ENCODE peak calls at places on chromosomes 4 and X, in eight cellular contexts. U is HTR-8/SVneo, E is heart left ventricle, C is mucosa of gallbladder, O is GM10248, X is GM04504, B is AG08395, W is GM13976. Q is an unnamed sample.
A peak's percentile ranks its signal among the peaks of the same experiment; 100 is the strongest.

GRCh38 chr4:86870442-86871069 is 21.4 kb upstream of the SLC10A6 start:
- DNase-seq in U (no peak), B (no peak), C (no peak), X (no peak), O (no peak), E (no peak), W (no peak), Q (no peak)

GRCh38 chr4:139144161-139144859 is 32.7 kb downstream of the ELF2 start:
- DNase-seq in C (peak; percentile 22), E (peak; percentile 28), W (no peak), O (no peak), X (no peak), B (no peak), U (peak; percentile 67), Q (no peak)

GRCh38 chr4:186146443-186146842 is 41.9 kb downstream of the FAM149A start:
- DNase-seq in W (no peak), U (no peak), E (no peak), B (no peak), C (no peak), O (no peak), X (no peak), Q (no peak)

GRCh38 chr4:139229534-139230039 is 50.4 kb downstream of the MGARP start:
- DNase-seq in U (peak; percentile 71), B (peak; percentile 54), X (peak; percentile 37), E (no peak), O (peak; percentile 52), C (peak; percentile 16), W (peak; percentile 55), Q (peak; percentile 10)

GRCh38 chr4:80240976-80241375 is 25.5 kb upstream of the FGF5 start:
- DNase-seq in O (no peak), C (no peak), W (no peak), U (peak; percentile 30), E (no peak), X (peak; percentile 64), B (no peak), Q (no peak)

GRCh38 chrX:22538581-22538980 is 265.9 kb downstream of the CBLL2 start:
- DNase-seq in C (no peak), E (no peak), X (no peak), W (no peak), O (no peak), B (no peak), U (no peak), Q (no peak)

GRCh38 chrX:3161686-3162085 is 120.4 kb downstream of the ARSF start:
- DNase-seq in O (no peak), X (peak; percentile 41), U (no peak), C (no peak), B (peak; percentile 58), W (no peak), E (no peak), Q (no peak)

GRCh38 chr4:27198246-27198645 is 337.6 kb downstream of the STIM2 start:
- DNase-seq in C (no peak), X (no peak), O (no peak), W (no peak), E (no peak), U (no peak), B (no peak), Q (no peak)

GRCh38 chr4:55865228-55865806 is 11.9 kb downstream of the EXOC1 start:
- DNase-seq in X (peak; percentile 28), C (no peak), O (no peak), E (no peak), B (peak; percentile 27), W (no peak), U (no peak), Q (no peak)